ENCODE peak calls at places on chromosome 1, in eight cellular contexts. K is CD8-positive, alpha-beta memory T cell; E is caudate nucleus; F is RWPE1; M is gastrocnemius medialis; P is IMR-90; U is substantia nigra; Y is body of pancreas. Q is an unnamed sample.

GRCh38 chr1:234907585-234908457 is 220.8 kb downstream of the TOMM20 start:
- DNase-seq in P (peak; percentile 79), M (no peak), U (no peak), F (no peak), K (no peak), E (no peak), Y (peak; percentile 60), Q (no peak)

GRCh38 chr1:221439734-221440436 is 302.0 kb downstream of the DUSP10 start:
- DNase-seq in K (no peak), P (peak; percentile 98), U (no peak), E (no peak), M (no peak), F (peak; percentile 89), Y (no peak), Q (peak; percentile 65)

GRCh38 chr1:201637282-201638076 is 98.6 kb downstream of the NAV1 start:
- DNase-seq in P (peak; percentile 68), K (no peak), M (no peak), F (no peak), U (no peak), E (no peak), Y (no peak), Q (no peak)

GRCh38 chr1:170196490-170196889 is 50.7 kb downstream of the NTMT2 start:
- DNase-seq in M (no peak), K (no peak), E (no peak), U (no peak), Y (no peak), F (no peak), P (no peak), Q (no peak)

GRCh38 chr1:78426398-78426797 is 64.4 kb upstream of the PTGFR start:
- DNase-seq in M (no peak), K (no peak), P (no peak), F (no peak), Y (no peak), U (no peak), E (no peak), Q (no peak)

GRCh38 chr1:155116113-155116764 is 11.4 kb upstream of the EFNA1 start:
- DNase-seq in P (no peak), M (no peak), E (no peak), U (no peak), F (no peak), Y (no peak), K (no peak), Q (no peak)

GRCh38 chr1:117852846-117853555 is 76.4 kb downstream of the GDAP2 start:
- DNase-seq in P (no peak), Y (no peak), M (no peak), U (no peak), E (no peak), F (no peak), K (no peak), Q (no peak)

GRCh38 chr1:1959840-1960479 is 40.9 kb upstream of the TMEM52 start:
- DNase-seq in P (peak; percentile 51), F (peak; percentile 88), U (no peak), M (peak; percentile 37), Y (peak; percentile 88), K (peak; percentile 20), E (peak; percentile 20), Q (peak; percentile 61)

GRCh38 chr1:50929376-50929958 is 30.6 kb downstream of the FAF1 start:
- DNase-seq in Y (no peak), F (peak; percentile 19), P (peak; percentile 59), E (no peak), U (no peak), M (no peak), K (no peak), Q (no peak)

GRCh38 chr1:64107041-64107440 is 96.4 kb upstream of the UBE2U start:
- DNase-seq in K (no peak), E (no peak), Y (no peak), P (no peak), M (no peak), F (no peak), U (no peak), Q (no peak)

GRCh38 chr1:116375884-116376733 is 3.1 kb downstream of the ATP1A1 start:
- DNase-seq in K (peak; percentile 26), E (no peak), F (peak; percentile 86), M (peak; percentile 93), P (peak; percentile 68), Y (peak; percentile 70), U (peak; percentile 23), Q (peak; percentile 67)

GRCh38 chr1:38213720-38214367 is 167.3 kb upstream of the POU3F1 start:
- DNase-seq in K (no peak), U (no peak), F (no peak), E (no peak), Y (peak; percentile 8), P (no peak), M (no peak), Q (no peak)

GRCh38 chr1:37858931-37859506 is 373 bp downstream of the MTF1 start:
- DNase-seq in Y (peak; percentile 11), P (peak; percentile 20), U (no peak), K (no peak), E (no peak), F (peak; percentile 47), M (peak; percentile 22), Q (no peak)

GRCh38 chr1:150810958-150811676 is 3.1 kb upstream of the CTSK start:
- DNase-seq in M (no peak), E (no peak), U (no peak), Y (no peak), F (no peak), K (no peak), P (no peak), Q (no peak)

GRCh38 chr1:59604191-59604590 is 210.6 kb upstream of the HOOK1 start:
- DNase-seq in Y (no peak), K (no peak), P (peak; percentile 37), M (no peak), E (no peak), U (no peak), F (no peak), Q (no peak)

GRCh38 chr1:198542632-198543031 is 2.2 kb upstream of the ATP6V1G3 start:
- DNase-seq in M (no peak), U (no peak), K (no peak), P (no peak), E (no peak), Y (no peak), F (no peak), Q (no peak)

GRCh38 chr1:169031566-169032224 is 74.8 kb upstream of the ATP1B1 start:
- DNase-seq in Y (peak; percentile 13), U (no peak), E (no peak), P (no peak), M (no peak), K (no peak), F (no peak), Q (no peak)

DNA sequence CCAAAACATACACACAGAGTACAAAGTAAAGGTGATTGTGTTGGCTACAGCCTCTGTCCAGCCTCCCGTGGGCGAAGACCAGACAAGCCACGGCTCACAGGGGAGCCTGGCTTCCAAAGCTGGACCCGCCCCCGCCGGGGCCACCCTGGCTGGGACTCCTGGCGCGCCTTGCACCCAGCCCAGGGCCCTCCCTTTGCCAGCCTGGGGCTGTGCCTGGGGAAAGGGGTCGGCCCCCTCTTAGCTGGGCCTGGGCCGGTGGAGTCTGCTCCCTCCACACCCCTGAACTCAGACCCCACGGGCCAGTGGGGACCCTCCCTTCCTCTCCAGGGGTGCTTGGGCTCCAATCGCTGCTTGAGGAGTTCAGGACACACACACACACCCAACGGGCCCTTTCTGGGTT is 56.1 kb downstream of the KCNAB2 start:
- DNase-seq in M (no peak), E (no peak), P (no peak), F (no peak), U (no peak), K (no peak), Y (no peak), Q (no peak)
- H3K27ac ChIP-seq in M (no peak overlapping the region), E (no peak overlapping the region), P (no peak overlapping the region), F (no peak overlapping the region), U (no peak overlapping the region), K (no peak overlapping the region), Y (no peak overlapping the region), Q (no peak overlapping the region)

GRCh38 chr1:24437631-24438396 is 22.2 kb downstream of the NIPAL3 start:
- DNase-seq in M (peak; percentile 21), U (no peak), P (peak; percentile 31), F (no peak), K (no peak), E (no peak), Y (no peak), Q (no peak)

GRCh38 chr1:24441480-24441879 is 25.9 kb downstream of the NIPAL3 start:
- DNase-seq in F (no peak), K (no peak), U (no peak), E (no peak), P (no peak), M (no peak), Y (no peak), Q (no peak)

GRCh38 chr1:24441996-24442668 is 26.5 kb downstream of the NIPAL3 start:
- DNase-seq in Y (no peak), M (no peak), E (no peak), P (no peak), U (no peak), F (no peak), K (no peak), Q (no peak)

GRCh38 chr1:24435782-24436365 is 20.3 kb downstream of the NIPAL3 start:
- DNase-seq in M (no peak), P (no peak), Y (no peak), U (no peak), E (no peak), F (no peak), K (no peak), Q (no peak)

DNA sequence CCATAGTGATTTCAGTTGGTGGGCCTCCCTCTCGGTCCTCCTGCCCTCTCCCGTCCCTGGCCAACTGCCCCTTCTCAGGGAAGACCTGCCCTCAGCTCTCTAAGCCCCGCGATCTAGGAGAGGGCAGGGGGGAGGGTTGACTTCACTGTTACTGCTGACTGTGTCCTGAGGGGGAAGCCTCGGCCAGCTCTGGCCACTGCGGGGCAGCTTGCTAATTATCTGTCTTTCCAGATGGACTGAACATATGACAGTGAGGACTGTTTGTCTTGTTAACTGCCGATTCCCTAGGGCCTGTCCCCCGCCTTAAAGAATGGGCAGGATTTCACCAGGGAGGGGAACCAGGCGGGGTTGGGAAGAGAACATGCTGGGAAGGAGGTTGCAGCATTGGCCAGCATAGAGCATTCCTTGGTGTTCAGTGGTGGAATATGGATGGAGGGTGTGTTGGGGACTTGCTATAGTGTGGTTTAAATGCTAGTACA is 22.9 kb downstream of the NIPAL3 start:
- DNase-seq in P (no peak), E (no peak), U (no peak), F (no peak), K (no peak), Y (no peak), M (peak; percentile 55), Q (no peak)
- H3K27ac ChIP-seq in P (no peak overlapping the region), E (peak overlapping the region; percentile 37), U (peak overlapping the region; percentile 78), F (peak overlapping the region; percentile 22), K (no peak overlapping the region), Y (no peak overlapping the region), M (peak overlapping the region; percentile 69), Q (no peak overlapping the region)

DNA sequence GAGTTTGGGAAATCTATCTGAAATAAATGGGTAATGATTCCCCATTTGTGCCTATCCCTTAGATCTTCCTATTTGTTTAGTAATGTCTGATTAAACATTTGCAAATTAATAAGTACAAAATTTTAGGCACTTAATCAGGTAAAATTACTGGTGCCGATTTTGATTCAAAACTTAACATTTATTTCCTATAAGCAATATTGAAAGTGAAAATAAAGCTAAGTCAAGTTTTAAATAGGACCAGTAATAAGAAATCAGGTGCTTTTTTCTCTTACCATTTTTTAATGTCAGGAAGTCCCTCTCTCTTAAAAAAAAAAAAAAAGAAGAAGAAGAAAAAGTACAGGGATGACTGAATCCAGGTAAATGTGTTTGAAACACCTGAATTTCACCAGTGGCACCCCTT is 773 bp upstream of the GBP4 start:
- DNase-seq in M (no peak), Y (no peak), F (no peak), P (no peak), K (no peak), E (no peak), U (no peak), Q (no peak)
- H3K27ac ChIP-seq in M (peak overlapping the region; percentile 56), Y (no peak overlapping the region), F (no peak overlapping the region), P (no peak overlapping the region), K (peak overlapping the region; percentile 83), E (no peak overlapping the region), U (no peak overlapping the region), Q (no peak overlapping the region)

GRCh38 chr1:113913312-113913668 is 8.2 kb downstream of the DCLRE1B start:
- DNase-seq in E (no peak), F (no peak), Y (no peak), M (no peak), U (no peak), P (no peak), K (no peak), Q (no peak)
- H3K27ac ChIP-seq in E (peak overlapping the region; percentile 3), F (peak overlapping the region; percentile 18), Y (no peak overlapping the region), M (peak overlapping the region; percentile 73), U (peak overlapping the region; percentile 41), P (peak overlapping the region; percentile 53), K (no peak overlapping the region), Q (no peak overlapping the region)

Q was measured in PC-9.